ENCODE peak calls at places on chromosomes 1 and 21, in nine cellular contexts. V is fibroblast of mammary gland; D is T47D; L is Peyer's patch; J is stimulated activated CD4-positive, alpha-beta T cell treated with anti-CD3 and anti-CD28 coated beads, Interleukin-12 subunit alpha, Interleukin-12 subunit beta, amount 100 ng/mL, for 4 hours; W is stimulated activated naive CD4-positive, alpha-beta T cell; N is cardiac fibroblast; X is ELR; E is stimulated activated CD8-positive, alpha-beta memory T cell treated with anti-CD3 and anti-CD28 coated beads, Interleukin-2, amount 100 ng/mL, for 1 hour. C is an unnamed sample.

GRCh38 chr1:1196431-1197187 is 9.8 kb downstream of the TNFRSF18 start:
- DNase-seq in V (no peak), D (no peak), L (peak), J (no peak), W (no peak), N (no peak), X (no peak), E (no peak), C (no peak)

GRCh38 chr1:20711285-20712209 is 6.3 kb downstream of the KIF17 start:
- DNase-seq in V (no peak), D (no peak), L (no peak), J (no peak), W (no peak), N (no peak), X (no peak), E (no peak), C (no peak)

GRCh38 chr1:21262282-21263051 is 27.8 kb downstream of the ECE1 start:
- DNase-seq in V (peak), D (no peak), L (peak), J (no peak), W (no peak), N (peak), X (peak), E (no peak), C (no peak)

GRCh38 chr1:78831731-78832360 is 174.7 kb downstream of the ADGRL4 start:
- DNase-seq in V (peak), D (no peak), L (no peak), J (no peak), W (no peak), N (peak), X (peak), E (no peak), C (no peak)

GRCh38 chr1:145729661-145730436 is 10.6 kb downstream of the CD160 start:
- DNase-seq in V (peak), D (no peak), L (no peak), J (no peak), W (no peak), N (no peak), X (no peak), E (no peak), C (no peak)

GRCh38 chr21:17610862-17611261 is 1.8 kb downstream of the BTG3 start:
- DNase-seq in V (peak), D (no peak), L (no peak), J (no peak), W (no peak), N (no peak), X (peak), E (no peak), C (no peak)

GRCh38 chr1:247322437-247322836 is 9.2 kb downstream of the ZNF496 start:
- DNase-seq in V (no peak), D (no peak), L (no peak), J (no peak), W (no peak), N (peak), X (no peak), E (no peak), C (no peak)

GRCh38 chr1:244302889-244303609 is 148.7 kb downstream of the ADSS2 start:
- DNase-seq in V (peak), D (no peak), L (peak), J (no peak), W (no peak), N (peak), X (peak), E (no peak), C (no peak)

GRCh38 chr1:210709694-210710093 is 381.0 kb downstream of the HHAT start:
- DNase-seq in V (peak), D (no peak), L (no peak), J (no peak), W (no peak), N (no peak), X (peak), E (no peak), C (no peak)

GRCh38 chr1:20792177-20792576 is 5.1 kb upstream of the HP1BP3 start:
- DNase-seq in V (peak), D (no peak), L (no peak), J (no peak), W (no peak), N (peak), X (peak), E (no peak), C (no peak)

GRCh38 chr21:43304206-43304605 is 122.7 kb downstream of the SIK1 start:
- DNase-seq in V (no peak), D (no peak), L (no peak), J (no peak), W (no peak), N (no peak), X (no peak), E (no peak), C (no peak)

GRCh38 chr1:93629101-93630059 is 52.3 kb downstream of the BCAR3 start:
- DNase-seq in V (peak), D (no peak), L (peak), J (no peak), W (peak), N (peak), X (peak), E (no peak), C (peak)

GRCh38 chr1:153531638-153532037 is 4.2 kb downstream of the S100A6 start:
- DNase-seq in V (no peak), D (no peak), L (no peak), J (no peak), W (no peak), N (no peak), X (no peak), E (no peak), C (no peak)

GRCh38 chr1:232499151-232499550 is 130.8 kb downstream of the SIPA1L2 start:
- DNase-seq in V (no peak), D (no peak), L (no peak), J (no peak), W (no peak), N (no peak), X (no peak), E (no peak), C (no peak)